ENCODE peak calls at places on chromosome 21, in six cellular contexts. One of them, this sample, is unnamed.

GRCh38 chr21:35254006-35254751 is 205.1 kb upstream of the RUNX1 start:
- DNase-seq in HEK293T: no peak
- DNase-seq in NCI-H82: no peak
- DNase-seq in fibroblast of mammary gland: peak
- DNase-seq in stimulated activated CD8-positive, alpha-beta memory T cell treated with anti-CD3 and anti-CD28 coated beads, Interleukin-15, amount 100 ng/mL, for 4 hours: no peak
- DNase-seq in AG08396: no peak
- DNase-seq in this sample: no peak

GRCh38 chr21:33025471-33026298 is at the start of gene OLIG2:
- DNase-seq in HEK293T: peak
- DNase-seq in NCI-H82: peak
- DNase-seq in fibroblast of mammary gland: no peak
- DNase-seq in stimulated activated CD8-positive, alpha-beta memory T cell treated with anti-CD3 and anti-CD28 coated beads, Interleukin-15, amount 100 ng/mL, for 4 hours: no peak
- DNase-seq in AG08396: peak
- DNase-seq in this sample: peak

GRCh38 chr21:46585191-46585953 is 19.5 kb downstream of the S100B start:
- DNase-seq in HEK293T: no peak
- DNase-seq in NCI-H82: peak
- DNase-seq in fibroblast of mammary gland: no peak
- DNase-seq in stimulated activated CD8-positive, alpha-beta memory T cell treated with anti-CD3 and anti-CD28 coated beads, Interleukin-15, amount 100 ng/mL, for 4 hours: no peak
- DNase-seq in AG08396: no peak
- DNase-seq in this sample: no peak

GRCh38 chr21:28336299-28336698 is 656.4 kb downstream of the LTN1 start:
- DNase-seq in HEK293T: no peak
- DNase-seq in NCI-H82: peak
- DNase-seq in fibroblast of mammary gland: peak
- DNase-seq in stimulated activated CD8-positive, alpha-beta memory T cell treated with anti-CD3 and anti-CD28 coated beads, Interleukin-15, amount 100 ng/mL, for 4 hours: no peak
- DNase-seq in AG08396: peak
- DNase-seq in this sample: no peak

GRCh38 chr21:44658913-44659595 is 1.3 kb downstream of the KRTAP12-3 start:
- DNase-seq in HEK293T: no peak
- DNase-seq in NCI-H82: no peak
- DNase-seq in fibroblast of mammary gland: no peak
- DNase-seq in stimulated activated CD8-positive, alpha-beta memory T cell treated with anti-CD3 and anti-CD28 coated beads, Interleukin-15, amount 100 ng/mL, for 4 hours: no peak
- DNase-seq in AG08396: no peak
- DNase-seq in this sample: no peak

GRCh38 chr21:16194851-16195251 is 465.1 kb downstream of the USP25 start:
- DNase-seq in HEK293T: no peak
- DNase-seq in NCI-H82: peak
- DNase-seq in fibroblast of mammary gland: peak
- DNase-seq in stimulated activated CD8-positive, alpha-beta memory T cell treated with anti-CD3 and anti-CD28 coated beads, Interleukin-15, amount 100 ng/mL, for 4 hours: no peak
- DNase-seq in AG08396: no peak
- DNase-seq in this sample: no peak

GRCh38 chr21:34781508-34781907 is 112.7 kb downstream of the CLIC6 start:
- DNase-seq in HEK293T: no peak
- DNase-seq in NCI-H82: no peak
- DNase-seq in fibroblast of mammary gland: no peak
- DNase-seq in stimulated activated CD8-positive, alpha-beta memory T cell treated with anti-CD3 and anti-CD28 coated beads, Interleukin-15, amount 100 ng/mL, for 4 hours: no peak
- DNase-seq in AG08396: no peak
- DNase-seq in this sample: no peak

GRCh38 chr21:27275294-27275927 is 308.5 kb upstream of the ADAMTS5 start:
- DNase-seq in HEK293T: no peak
- DNase-seq in NCI-H82: no peak
- DNase-seq in fibroblast of mammary gland: peak
- DNase-seq in stimulated activated CD8-positive, alpha-beta memory T cell treated with anti-CD3 and anti-CD28 coated beads, Interleukin-15, amount 100 ng/mL, for 4 hours: no peak
- DNase-seq in AG08396: peak
- DNase-seq in this sample: no peak

GRCh38 chr21:33403128-33403785 is at the start of gene IFNGR2:
- DNase-seq in HEK293T: peak
- DNase-seq in NCI-H82: peak
- DNase-seq in fibroblast of mammary gland: no peak
- DNase-seq in stimulated activated CD8-positive, alpha-beta memory T cell treated with anti-CD3 and anti-CD28 coated beads, Interleukin-15, amount 100 ng/mL, for 4 hours: peak
- DNase-seq in AG08396: peak
- DNase-seq in this sample: peak

GRCh38 chr21:43992121-43992520 is 20.0 kb upstream of the TRAPPC10 start:
- DNase-seq in HEK293T: no peak
- DNase-seq in NCI-H82: no peak
- DNase-seq in fibroblast of mammary gland: no peak
- DNase-seq in stimulated activated CD8-positive, alpha-beta memory T cell treated with anti-CD3 and anti-CD28 coated beads, Interleukin-15, amount 100 ng/mL, for 4 hours: no peak
- DNase-seq in AG08396: no peak
- DNase-seq in this sample: no peak

GRCh38 chr21:26844258-26845065 is 747 bp downstream of the ADAMTS1 start:
- DNase-seq in HEK293T: peak
- DNase-seq in NCI-H82: no peak
- DNase-seq in fibroblast of mammary gland: no peak
- DNase-seq in stimulated activated CD8-positive, alpha-beta memory T cell treated with anti-CD3 and anti-CD28 coated beads, Interleukin-15, amount 100 ng/mL, for 4 hours: no peak
- DNase-seq in AG08396: peak
- DNase-seq in this sample: peak

GRCh38 chr21:24224411-24224810 is 1382.9 kb downstream of the MRPL39 start:
- DNase-seq in HEK293T: no peak
- DNase-seq in NCI-H82: no peak
- DNase-seq in fibroblast of mammary gland: no peak
- DNase-seq in stimulated activated CD8-positive, alpha-beta memory T cell treated with anti-CD3 and anti-CD28 coated beads, Interleukin-15, amount 100 ng/mL, for 4 hours: no peak
- DNase-seq in AG08396: no peak
- DNase-seq in this sample: no peak

GRCh38 chr21:38878394-38879179 is 72.9 kb downstream of the ETS2 start:
- DNase-seq in HEK293T: no peak
- DNase-seq in NCI-H82: no peak
- DNase-seq in fibroblast of mammary gland: no peak
- DNase-seq in stimulated activated CD8-positive, alpha-beta memory T cell treated with anti-CD3 and anti-CD28 coated beads, Interleukin-15, amount 100 ng/mL, for 4 hours: no peak
- DNase-seq in AG08396: no peak
- DNase-seq in this sample: no peak

GRCh38 chr21:44854391-44854663 is 19.2 kb downstream of the PTTG1IP start:
- DNase-seq in HEK293T: no peak
- DNase-seq in NCI-H82: no peak
- DNase-seq in fibroblast of mammary gland: no peak
- DNase-seq in stimulated activated CD8-positive, alpha-beta memory T cell treated with anti-CD3 and anti-CD28 coated beads, Interleukin-15, amount 100 ng/mL, for 4 hours: no peak
- DNase-seq in AG08396: no peak
- DNase-seq in this sample: no peak

GRCh38 chr21:32193066-32193465 is 85.8 kb downstream of the MIS18A start:
- DNase-seq in HEK293T: no peak
- DNase-seq in NCI-H82: peak
- DNase-seq in fibroblast of mammary gland: no peak
- DNase-seq in stimulated activated CD8-positive, alpha-beta memory T cell treated with anti-CD3 and anti-CD28 coated beads, Interleukin-15, amount 100 ng/mL, for 4 hours: no peak
- DNase-seq in AG08396: no peak
- DNase-seq in this sample: no peak

GRCh38 chr21:36647279-36648093 is 51.4 kb upstream of the SIM2 start:
- DNase-seq in HEK293T: no peak
- DNase-seq in NCI-H82: no peak
- DNase-seq in fibroblast of mammary gland: peak
- DNase-seq in stimulated activated CD8-positive, alpha-beta memory T cell treated with anti-CD3 and anti-CD28 coated beads, Interleukin-15, amount 100 ng/mL, for 4 hours: no peak
- DNase-seq in AG08396: no peak
- DNase-seq in this sample: no peak

GRCh38 chr21:27480841-27481261 is 514.0 kb upstream of the ADAMTS5 start:
- DNase-seq in HEK293T: no peak
- DNase-seq in NCI-H82: no peak
- DNase-seq in fibroblast of mammary gland: peak
- DNase-seq in stimulated activated CD8-positive, alpha-beta memory T cell treated with anti-CD3 and anti-CD28 coated beads, Interleukin-15, amount 100 ng/mL, for 4 hours: no peak
- DNase-seq in AG08396: peak
- DNase-seq in this sample: no peak

GRCh38 chr21:39132248-39132647 is 51.0 kb downstream of the PSMG1 start:
- DNase-seq in HEK293T: no peak
- DNase-seq in NCI-H82: no peak
- DNase-seq in fibroblast of mammary gland: peak
- DNase-seq in stimulated activated CD8-positive, alpha-beta memory T cell treated with anti-CD3 and anti-CD28 coated beads, Interleukin-15, amount 100 ng/mL, for 4 hours: no peak
- DNase-seq in AG08396: no peak
- DNase-seq in this sample: no peak

GRCh38 chr21:45640001-45640887 is 3.3 kb upstream of the PCBP3 start:
- DNase-seq in HEK293T: no peak
- DNase-seq in NCI-H82: peak
- DNase-seq in fibroblast of mammary gland: no peak
- DNase-seq in stimulated activated CD8-positive, alpha-beta memory T cell treated with anti-CD3 and anti-CD28 coated beads, Interleukin-15, amount 100 ng/mL, for 4 hours: no peak
- DNase-seq in AG08396: no peak
- DNase-seq in this sample: no peak

GRCh38 chr21:41678016-41678935 is 88.6 kb downstream of the RIPK4 start:
- DNase-seq in HEK293T: no peak
- DNase-seq in NCI-H82: no peak
- DNase-seq in fibroblast of mammary gland: no peak
- DNase-seq in stimulated activated CD8-positive, alpha-beta memory T cell treated with anti-CD3 and anti-CD28 coated beads, Interleukin-15, amount 100 ng/mL, for 4 hours: no peak
- DNase-seq in AG08396: no peak
- DNase-seq in this sample: no peak

GRCh38 chr21:45971487-45972352 is 9.8 kb upstream of the COL6A1 start:
- DNase-seq in HEK293T: no peak
- DNase-seq in NCI-H82: no peak
- DNase-seq in fibroblast of mammary gland: peak
- DNase-seq in stimulated activated CD8-positive, alpha-beta memory T cell treated with anti-CD3 and anti-CD28 coated beads, Interleukin-15, amount 100 ng/mL, for 4 hours: no peak
- DNase-seq in AG08396: peak
- DNase-seq in this sample: no peak

GRCh38 chr21:37907076-37907475 is 9.2 kb downstream of the KCNJ6 start:
- DNase-seq in HEK293T: no peak
- DNase-seq in NCI-H82: no peak
- DNase-seq in fibroblast of mammary gland: no peak
- DNase-seq in stimulated activated CD8-positive, alpha-beta memory T cell treated with anti-CD3 and anti-CD28 coated beads, Interleukin-15, amount 100 ng/mL, for 4 hours: no peak
- DNase-seq in AG08396: no peak
- DNase-seq in this sample: no peak

GRCh38 chr21:42539931-42540343 is 26.3 kb downstream of the SLC37A1 start:
- DNase-seq in HEK293T: no peak
- DNase-seq in NCI-H82: peak
- DNase-seq in fibroblast of mammary gland: no peak
- DNase-seq in stimulated activated CD8-positive, alpha-beta memory T cell treated with anti-CD3 and anti-CD28 coated beads, Interleukin-15, amount 100 ng/mL, for 4 hours: no peak
- DNase-seq in AG08396: no peak
- DNase-seq in this sample: no peak

GRCh38 chr21:35996217-35996616 is 64.1 kb downstream of the SETD4 start:
- DNase-seq in HEK293T: no peak
- DNase-seq in NCI-H82: no peak
- DNase-seq in fibroblast of mammary gland: no peak
- DNase-seq in stimulated activated CD8-positive, alpha-beta memory T cell treated with anti-CD3 and anti-CD28 coated beads, Interleukin-15, amount 100 ng/mL, for 4 hours: no peak
- DNase-seq in AG08396: no peak
- DNase-seq in this sample: no peak